ENCODE peak calls at places on chromosomes 13 and 19, in six cellular contexts. One of them, this sample, is unnamed.

GRCh38 chr13:25473864-25474263 is 102.1 kb downstream of the ATP8A2 start:
- DNase-seq in pons: no peak
- DNase-seq in stimulated activated CD4-positive, alpha-beta T cell treated with anti-CD3 and anti-CD28 coated beads, Interleukin-15, amount 100 ng/mL, for 1 hour: no peak
- DNase-seq in Right ventricle myocardium superior: no peak
- DNase-seq in activated CD4-positive, alpha-beta T cell treated with anti-CD3 and anti-CD28 coated beads, Interleukin-2, amount 10 ng/mL, durations not matched to agents 7 days and 5 days: no peak
- DNase-seq in C1 segment of cervical spinal cord: no peak
- DNase-seq in this sample: no peak

GRCh38 chr13:40874138-40874776 is 84.8 kb downstream of the SLC25A15 start:
- DNase-seq in activated CD4-positive, alpha-beta T cell treated with anti-CD3 and anti-CD28 coated beads, Interleukin-2, amount 10 ng/mL, durations not matched to agents 7 days and 5 days: no peak
- DNase-seq in C1 segment of cervical spinal cord: no peak
- DNase-seq in stimulated activated CD4-positive, alpha-beta T cell treated with anti-CD3 and anti-CD28 coated beads, Interleukin-15, amount 100 ng/mL, for 1 hour: no peak
- DNase-seq in pons: no peak
- DNase-seq in Right ventricle myocardium superior: no peak
- DNase-seq in this sample: no peak

GRCh38 chr19:55345101-55345817 is 5.6 kb downstream of the KMT5C start:
- DNase-seq in pons: no peak
- DNase-seq in activated CD4-positive, alpha-beta T cell treated with anti-CD3 and anti-CD28 coated beads, Interleukin-2, amount 10 ng/mL, durations not matched to agents 7 days and 5 days: no peak
- DNase-seq in stimulated activated CD4-positive, alpha-beta T cell treated with anti-CD3 and anti-CD28 coated beads, Interleukin-15, amount 100 ng/mL, for 1 hour: no peak
- DNase-seq in Right ventricle myocardium superior: no peak
- DNase-seq in C1 segment of cervical spinal cord: no peak
- DNase-seq in this sample: no peak

GRCh38 chr19:616276-616675 is 17.1 kb downstream of the POLRMT start:
- DNase-seq in C1 segment of cervical spinal cord: no peak
- DNase-seq in activated CD4-positive, alpha-beta T cell treated with anti-CD3 and anti-CD28 coated beads, Interleukin-2, amount 10 ng/mL, durations not matched to agents 7 days and 5 days: no peak
- DNase-seq in pons: no peak
- DNase-seq in Right ventricle myocardium superior: no peak
- DNase-seq in stimulated activated CD4-positive, alpha-beta T cell treated with anti-CD3 and anti-CD28 coated beads, Interleukin-15, amount 100 ng/mL, for 1 hour: no peak
- DNase-seq in this sample: no peak

GRCh38 chr13:54733639-54734038 is 1705.0 kb downstream of the OLFM4 start:
- DNase-seq in C1 segment of cervical spinal cord: no peak
- DNase-seq in stimulated activated CD4-positive, alpha-beta T cell treated with anti-CD3 and anti-CD28 coated beads, Interleukin-15, amount 100 ng/mL, for 1 hour: no peak
- DNase-seq in pons: no peak
- DNase-seq in Right ventricle myocardium superior: no peak
- DNase-seq in activated CD4-positive, alpha-beta T cell treated with anti-CD3 and anti-CD28 coated beads, Interleukin-2, amount 10 ng/mL, durations not matched to agents 7 days and 5 days: no peak
- DNase-seq in this sample: no peak

GRCh38 chr13:113109151-113110047 is 3.8 kb downstream of the F7 start:
- DNase-seq in pons: no peak
- DNase-seq in activated CD4-positive, alpha-beta T cell treated with anti-CD3 and anti-CD28 coated beads, Interleukin-2, amount 10 ng/mL, durations not matched to agents 7 days and 5 days: no peak
- DNase-seq in Right ventricle myocardium superior: peak
- DNase-seq in stimulated activated CD4-positive, alpha-beta T cell treated with anti-CD3 and anti-CD28 coated beads, Interleukin-15, amount 100 ng/mL, for 1 hour: no peak
- DNase-seq in C1 segment of cervical spinal cord: no peak
- DNase-seq in this sample: no peak

GRCh38 chr13:50428183-50428877 is 413.1 kb downstream of the KCNRG start:
- DNase-seq in stimulated activated CD4-positive, alpha-beta T cell treated with anti-CD3 and anti-CD28 coated beads, Interleukin-15, amount 100 ng/mL, for 1 hour: no peak
- DNase-seq in activated CD4-positive, alpha-beta T cell treated with anti-CD3 and anti-CD28 coated beads, Interleukin-2, amount 10 ng/mL, durations not matched to agents 7 days and 5 days: no peak
- DNase-seq in C1 segment of cervical spinal cord: no peak
- DNase-seq in pons: no peak
- DNase-seq in Right ventricle myocardium superior: no peak
- DNase-seq in this sample: no peak

GRCh38 chr19:925087-925911 is 536 bp upstream of the ARID3A start:
- DNase-seq in Right ventricle myocardium superior: peak
- DNase-seq in activated CD4-positive, alpha-beta T cell treated with anti-CD3 and anti-CD28 coated beads, Interleukin-2, amount 10 ng/mL, durations not matched to agents 7 days and 5 days: peak
- DNase-seq in pons: peak
- DNase-seq in stimulated activated CD4-positive, alpha-beta T cell treated with anti-CD3 and anti-CD28 coated beads, Interleukin-15, amount 100 ng/mL, for 1 hour: peak
- DNase-seq in C1 segment of cervical spinal cord: peak
- DNase-seq in this sample: peak